ENCODE peak calls at places on chromosomes 16 and 17, in eight cellular contexts. A is cardiac fibroblast; L is DMS153; D is prostate gland; O is T-helper 2 cell; W is uterus; R is stimulated activated CD8-positive, alpha-beta memory T cell treated with anti-CD3 and anti-CD28 coated beads, Interleukin-15, amount 100 ng/mL, for 24 hours; U is T-cell. K is an unnamed sample.

GRCh38 chr16:63623551-63624039 is 1498.3 kb downstream of the CDH11 start:
- DNase-seq in W (no peak), O (no peak), R (no peak), L (no peak), D (no peak), A (no peak), U (no peak), K (no peak)

GRCh38 chr16:82135844-82136243 is 34.2 kb downstream of the MPHOSPH6 start:
- DNase-seq in U (no peak), W (no peak), D (no peak), A (no peak), L (no peak), R (no peak), O (no peak), K (no peak)

GRCh38 chr16:83552930-83553329 is 254.8 kb upstream of the HSBP1 start:
- DNase-seq in O (no peak), W (no peak), L (no peak), D (no peak), R (no peak), U (no peak), A (no peak), K (no peak)

GRCh38 chr17:37062036-37062435 is 113.3 kb downstream of the AATF start:
- DNase-seq in O (no peak), R (no peak), W (no peak), U (no peak), A (no peak), L (no peak), D (no peak), K (no peak)

GRCh38 chr17:17504341-17505140 is 8.3 kb upstream of the RASD1 start:
- DNase-seq in W (no peak), U (no peak), D (no peak), R (no peak), L (no peak), O (no peak), A (no peak), K (no peak)

GRCh38 chr17:63817736-63818385 is 9.4 kb upstream of the PSMC5 start:
- DNase-seq in O (no peak), W (no peak), A (no peak), D (no peak), U (no peak), R (no peak), L (no peak), K (no peak)

GRCh38 chr16:12794486-12795399 is 8.9 kb downstream of the CPPED1 start:
- DNase-seq in L (no peak), W (peak; percentile 63), O (no peak), A (peak; percentile 58), U (no peak), R (no peak), D (no peak), K (no peak)

GRCh38 chr17:4807534-4808377 is 804 bp downstream of the PLD2 start:
- DNase-seq in A (no peak), U (no peak), W (no peak), D (no peak), R (no peak), L (no peak), O (no peak), K (no peak)

GRCh38 chr17:77379837-77380236 is 239.1 kb downstream of the SEC14L1 start:
- DNase-seq in A (no peak), D (no peak), W (no peak), L (no peak), R (no peak), O (no peak), U (no peak), K (no peak)

GRCh38 chr17:83080641-83081560 is 1.5 kb downstream of the METRNL start:
- DNase-seq in W (peak; percentile 53), O (no peak), R (no peak), A (peak; percentile 52), D (no peak), L (no peak), U (no peak), K (peak; percentile 55)

GRCh38 chr16:85995591-85996461 is 96.9 kb downstream of the IRF8 start:
- DNase-seq in O (no peak), R (no peak), L (no peak), W (no peak), A (no peak), U (no peak), D (no peak), K (no peak)

GRCh38 chr16:84362410-84362809 is 5.9 kb upstream of the ATP2C2 start:
- DNase-seq in A (no peak), U (no peak), L (peak; percentile 78), O (no peak), W (no peak), D (no peak), R (no peak), K (no peak)

GRCh38 chr16:53881371-53881770 is 177.4 kb downstream of the FTO start:
- DNase-seq in L (no peak), W (no peak), U (no peak), A (peak; percentile 52), R (no peak), D (no peak), O (no peak), K (no peak)

GRCh38 chr17:82907797-82908261 is 68.0 kb upstream of the ZNF750 start:
- DNase-seq in O (no peak), A (no peak), U (no peak), W (peak; percentile 48), D (no peak), R (no peak), L (no peak), K (no peak)

GRCh38 chr16:67926181-67926742 is 5.4 kb downstream of the CTRL start:
- DNase-seq in W (no peak), L (peak; percentile 97), O (no peak), D (peak; percentile 70), R (no peak), U (no peak), A (no peak), K (no peak)

GRCh38 chr16:505479-506245 is 21.9 kb upstream of the CAPN15 start:
- DNase-seq in L (no peak), D (no peak), R (no peak), U (no peak), W (no peak), O (no peak), A (no peak), K (no peak)

GRCh38 chr17:68431045-68431608 is 26.2 kb downstream of the WIPI1 start:
- DNase-seq in L (no peak), O (no peak), D (no peak), W (no peak), U (no peak), A (no peak), R (no peak), K (no peak)

GRCh38 chr17:76691379-76692191 is 19.2 kb downstream of the MXRA7 start:
- DNase-seq in D (no peak), L (no peak), A (no peak), R (no peak), O (no peak), U (no peak), W (no peak), K (no peak)

GRCh38 chr16:89052824-89053724 is 40.6 kb upstream of the ACSF3 start:
- DNase-seq in W (no peak), L (peak; percentile 95), U (no peak), R (no peak), O (no peak), D (peak; percentile 79), A (no peak), K (no peak)

GRCh38 chr17:14227052-14227451 is 9.6 kb downstream of the CDRT15 start:
- DNase-seq in L (no peak), U (no peak), A (no peak), W (no peak), O (no peak), D (no peak), R (no peak), K (no peak)

GRCh38 chr16:11253009-11253994 is 2.7 kb downstream of the SOCS1 start:
- DNase-seq in L (no peak), U (peak; percentile 33), W (no peak), D (no peak), O (no peak), A (no peak), R (no peak), K (peak; percentile 32)

GRCh38 chr16:17470871-17471744 is at the start of gene XYLT1:
- DNase-seq in D (peak; percentile 61), R (no peak), L (no peak), O (peak; percentile 31), W (peak; percentile 77), U (peak; percentile 26), A (peak; percentile 78), K (peak; percentile 22)

GRCh38 chr16:22092143-22092933 is at the start of gene VWA3A:
- DNase-seq in U (no peak), A (peak; percentile 68), O (no peak), L (peak; percentile 3), R (no peak), W (no peak), D (no peak), K (no peak)

GRCh38 chr16:55113195-55113594 is 182.5 kb downstream of the IRX5 start:
- DNase-seq in R (no peak), O (no peak), W (no peak), U (no peak), D (no peak), A (no peak), L (no peak), K (no peak)

GRCh38 chr16:85675528-85675927 is 13.2 kb downstream of the GINS2 start:
- DNase-seq in A (peak; percentile 66), O (no peak), L (peak; percentile 9), D (no peak), R (no peak), W (no peak), U (no peak), K (no peak)

GRCh38 chr17:1529863-1530262 is 13.5 kb upstream of the INPP5K start:
- DNase-seq in W (no peak), D (no peak), A (no peak), L (no peak), U (no peak), R (no peak), O (no peak), K (no peak)

GRCh38 chr16:20910781-20911321 is 10.3 kb downstream of the LYRM1 start:
- DNase-seq in L (no peak), D (no peak), U (no peak), R (no peak), W (no peak), O (no peak), A (peak; percentile 89), K (no peak)

GRCh38 chr16:638034-638543 is 2.0 kb upstream of the METTL26 start:
- DNase-seq in U (no peak), W (no peak), R (no peak), D (no peak), L (no peak), A (no peak), O (no peak), K (no peak)

GRCh38 chr17:38451840-38452529 is 23.7 kb downstream of the ARHGAP23 start:
- DNase-seq in O (no peak), R (no peak), U (no peak), L (no peak), D (no peak), W (peak; percentile 81), A (peak; percentile 97), K (no peak)

GRCh38 chr16:48617711-48618148 is 7.8 kb upstream of the N4BP1 start:
- DNase-seq in D (no peak), L (peak; percentile 2), A (peak; percentile 86), O (no peak), U (no peak), W (no peak), R (no peak), K (no peak)

GRCh38 chr16:31201511-31202401 is 804 bp downstream of the PYCARD start:
- DNase-seq in D (no peak), W (no peak), U (no peak), L (no peak), O (no peak), A (no peak), R (no peak), K (no peak)

GRCh38 chr17:27443491-27443890 is 12.8 kb upstream of the KSR1 start:
- DNase-seq in R (no peak), W (no peak), U (no peak), L (no peak), O (no peak), A (no peak), D (no peak), K (no peak)

GRCh38 chr16:88804552-88805339 is 1.2 kb downstream of the CDT1 start:
- DNase-seq in U (no peak), O (no peak), W (no peak), L (peak; percentile 23), R (no peak), A (no peak), D (no peak), K (no peak)

GRCh38 chr16:68778551-68779231 is 41.6 kb downstream of the CDH1 start:
- DNase-seq in D (peak; percentile 87), L (peak; percentile 95), A (no peak), R (no peak), W (no peak), O (no peak), U (no peak), K (no peak)

K was measured in activated gamma-delta T cell.